ENCODE peak calls at places on chromosomes 4 and X, in nine cellular contexts. V is EH; X is activated gamma-delta T cell treated with Interleukin-2 at 50 U/mL for 16 hours; Q is left colon; F is NCI-H524; B is CD8-positive, alpha-beta T cell; G is fibroblast of mammary gland; J is sciatic nerve; Y is uterus. U is an unnamed sample.

GRCh38 chrX:15909605-15910004 is 55.0 kb upstream of the AP1S2 start:
- DNase-seq in V (no peak), X (no peak), Q (no peak), F (no peak), B (no peak), G (no peak), J (no peak), Y (no peak), U (no peak)

GRCh38 chr4:189237340-189237739 is 703.3 kb upstream of the FRG1 start:
- DNase-seq in V (no peak), X (no peak), Q (no peak), F (no peak), B (no peak), G (no peak), J (no peak), Y (no peak), U (no peak)

GRCh38 chrX:54479471-54480122 is 16.4 kb downstream of the FGD1 start:
- DNase-seq in V (no peak), X (no peak), Q (no peak), F (peak), B (no peak), G (no peak), J (no peak), Y (no peak), U (no peak)

GRCh38 chr4:968621-969394 is 4.6 kb downstream of the DGKQ start:
- DNase-seq in V (no peak), X (no peak), Q (no peak), F (no peak), B (no peak), G (no peak), J (no peak), Y (no peak), U (no peak)

GRCh38 chrX:141405486-141405877 is 163.2 kb upstream of the SPANXC start:
- DNase-seq in V (no peak), X (no peak), Q (no peak), F (no peak), B (no peak), G (peak), J (no peak), Y (no peak), U (no peak)

GRCh38 chr4:107854326-107855030 is 29.7 kb downstream of the SGMS2 start:
- DNase-seq in V (peak), X (no peak), Q (no peak), F (no peak), B (no peak), G (peak), J (no peak), Y (peak), U (no peak)

GRCh38 chr4:48180234-48180633 is 46.2 kb upstream of the TXK start:
- DNase-seq in V (peak), X (no peak), Q (no peak), F (no peak), B (no peak), G (peak), J (no peak), Y (no peak), U (no peak)

GRCh38 chrX:123184858-123185251 is 777 bp downstream of the GRIA3 start:
- DNase-seq in V (peak), X (no peak), Q (no peak), F (no peak), B (no peak), G (peak), J (no peak), Y (peak), U (no peak)

GRCh38 chr4:139607302-139608060 is 51.5 kb upstream of the SETD7 start:
- DNase-seq in V (peak), X (no peak), Q (no peak), F (no peak), B (no peak), G (peak), J (no peak), Y (no peak), U (no peak)

GRCh38 chr4:130851932-130852331 is 1756.0 kb downstream of the C4orf33 start:
- DNase-seq in V (no peak), X (no peak), Q (no peak), F (no peak), B (no peak), G (no peak), J (no peak), Y (no peak), U (no peak)

GRCh38 chrX:153640736-153641574 is 6.0 kb upstream of the DUSP9 start:
- DNase-seq in V (no peak), X (no peak), Q (no peak), F (no peak), B (no peak), G (no peak), J (peak), Y (no peak), U (no peak)

GRCh38 chr4:108130955-108131354 is 37.8 kb downstream of the LEF1 start:
- DNase-seq in V (no peak), X (no peak), Q (no peak), F (no peak), B (no peak), G (no peak), J (no peak), Y (no peak), U (no peak)

GRCh38 chr4:87078987-87079469 is 141.4 kb downstream of the KLHL8 start:
- DNase-seq in V (peak), X (no peak), Q (no peak), F (no peak), B (no peak), G (peak), J (no peak), Y (peak), U (no peak)

GRCh38 chrX:22135171-22135711 is 103.1 kb downstream of the PHEX start:
- DNase-seq in V (peak), X (no peak), Q (no peak), F (no peak), B (no peak), G (peak), J (no peak), Y (no peak), U (no peak)

GRCh38 chr4:123767801-123768200 is 371.2 kb downstream of the SPRY1 start:
- DNase-seq in V (peak), X (no peak), Q (no peak), F (no peak), B (no peak), G (no peak), J (no peak), Y (no peak), U (no peak)

GRCh38 chrX:72297953-72298730 is 7.6 kb downstream of the CITED1 start:
- DNase-seq in V (peak), X (no peak), Q (no peak), F (peak), B (no peak), G (peak), J (no peak), Y (no peak), U (peak)

GRCh38 chr4:43512253-43512652 is 619.7 kb downstream of the GRXCR1 start:
- DNase-seq in V (no peak), X (no peak), Q (no peak), F (no peak), B (no peak), G (no peak), J (no peak), Y (no peak), U (no peak)

GRCh38 chr4:140901736-140902336 is 145.7 kb upstream of the TBC1D9 start:
- DNase-seq in V (no peak), X (no peak), Q (no peak), F (peak), B (no peak), G (no peak), J (no peak), Y (no peak), U (no peak)

GRCh38 chr4:73418677-73419076 is 14.6 kb downstream of the ALB start:
- DNase-seq in V (no peak), X (no peak), Q (no peak), F (no peak), B (no peak), G (no peak), J (no peak), Y (no peak), U (no peak)

GRCh38 chr4:113212613-113213012 is 163.2 kb downstream of the ANK2 start:
- DNase-seq in V (no peak), X (no peak), Q (no peak), F (no peak), B (no peak), G (no peak), J (no peak), Y (no peak), U (no peak)

GRCh38 chrX:101385026-101385684 is 836 bp downstream of the BTK start:
- DNase-seq in V (no peak), X (no peak), Q (no peak), F (no peak), B (no peak), G (no peak), J (no peak), Y (no peak), U (no peak)